ENCODE peak calls at places on chromosomes 11 and 22, in seven cellular contexts. H is transverse colon, G is HepG2, A is Peyer's patch, W is IMR-90, M is stomach, E is HCT116. C is an unnamed sample. For H3K4me1, the result is how much of the 10 kb centered on the place peaks cover.

GRCh38 chr22:45335021-45335818 is 25.5 kb downstream of the FAM118A start:
- DNase-seq in H (no peak), E (no peak), A (no peak), M (no peak), G (no peak), W (no peak), C (no peak)

GRCh38 chr11:129331217-129331616 is 44.4 kb upstream of the BARX2 start:
- DNase-seq in A (peak), W (peak), M (peak), H (peak), E (no peak), G (peak), C (no peak)

GRCh38 chr22:48055185-48055584 is 1292.7 kb downstream of the TBC1D22A start:
- DNase-seq in M (no peak), A (no peak), G (no peak), W (no peak), H (no peak), E (no peak), C (no peak)

GRCh38 chr11:15889972-15890371 is 466.4 kb downstream of the SOX6 start:
- DNase-seq in E (no peak), H (no peak), M (no peak), W (peak), A (no peak), G (no peak), C (no peak)

GRCh38 chr22:48534395-48534958 is 1293.2 kb downstream of the BRD1 start:
- DNase-seq in W (no peak), E (no peak), M (no peak), H (no peak), G (no peak), A (no peak), C (no peak)

GRCh38 chr22:30274061-30274812 is 7.6 kb upstream of the OSM start:
- DNase-seq in M (no peak), W (no peak), H (no peak), A (no peak), G (no peak), E (no peak), C (no peak)

GRCh38 chr11:94734563-94735275 is 33.4 kb upstream of the AMOTL1 start:
- DNase-seq in M (no peak), H (no peak), G (no peak), E (peak), A (no peak), W (no peak), C (no peak)

GRCh38 chr22:18121436-18122253 is 11.0 kb downstream of the TUBA8 start:
- DNase-seq in G (peak), W (no peak), M (no peak), E (no peak), A (no peak), H (no peak), C (no peak)

GRCh38 chr22:36913431-36914382 is at the start of gene CSF2RB:
- DNase-seq in A (no peak), E (no peak), W (no peak), M (peak), H (peak), G (no peak), C (no peak)

GRCh38 chr22:42353883-42354727 is 78.1 kb downstream of the NFAM1 start:
- DNase-seq in W (peak), H (no peak), G (no peak), A (no peak), E (no peak), M (no peak), C (no peak)

GRCh38 chr11:100190395-100190794 is 496.7 kb upstream of the ARHGAP42 start:
- DNase-seq in E (no peak), W (no peak), G (no peak), H (no peak), A (no peak), M (no peak), C (no peak)

GRCh38 chr11:2204361-2205213 is 33.0 kb upstream of the TH start:
- DNase-seq in G (peak), E (no peak), H (peak), A (peak), M (no peak), W (no peak), C (peak)

GRCh38 chr11:98965775-98966174 is 55.0 kb upstream of the CNTN5 start:
- DNase-seq in A (no peak), H (no peak), G (no peak), E (no peak), M (no peak), W (no peak), C (no peak)

GRCh38 chr11:92948116-92948515 is 21.3 kb upstream of the MTNR1B start:
- DNase-seq in G (peak), M (peak), H (peak), W (no peak), A (no peak), E (no peak), C (no peak)

GRCh38 chr11:123630126-123630531 is 24.3 kb downstream of the SCN3B start:
- DNase-seq in G (no peak), H (no peak), W (no peak), A (no peak), E (no peak), M (no peak), C (no peak)

GRCh38 chr22:41687901-41688364 is 734 bp downstream of the SNU13 start:
- DNase-seq in G (no peak), A (peak), E (no peak), M (no peak), H (peak), W (peak), C (no peak)

GRCh38 chr11:68872216-68873003 is 30.7 kb upstream of the CPT1A start:
- DNase-seq in M (no peak), W (peak), E (no peak), G (no peak), A (no peak), H (no peak), C (no peak)

GRCh38 chr22:29478326-29479276 is 1.4 kb upstream of the NEFH start:
- DNase-seq in H (no peak), W (no peak), G (no peak), A (no peak), M (no peak), E (no peak), C (peak)

GRCh38 chr22:44891293-44891747 is 118.5 kb downstream of the PHF21B start:
- DNase-seq in M (no peak), W (no peak), A (peak), H (no peak), E (no peak), G (no peak), C (no peak)

GRCh38 chr11:1401001-1401445 is 11.3 kb downstream of the BRSK2 start:
- DNase-seq in A (no peak), E (no peak), G (no peak), M (no peak), H (no peak), W (no peak), C (no peak)

GRCh38 chr11:125457814-125458343 is 38.2 kb downstream of the FEZ1 start:
- DNase-seq in M (no peak), G (peak), E (no peak), H (peak), W (peak), A (no peak), C (no peak)

DNA sequence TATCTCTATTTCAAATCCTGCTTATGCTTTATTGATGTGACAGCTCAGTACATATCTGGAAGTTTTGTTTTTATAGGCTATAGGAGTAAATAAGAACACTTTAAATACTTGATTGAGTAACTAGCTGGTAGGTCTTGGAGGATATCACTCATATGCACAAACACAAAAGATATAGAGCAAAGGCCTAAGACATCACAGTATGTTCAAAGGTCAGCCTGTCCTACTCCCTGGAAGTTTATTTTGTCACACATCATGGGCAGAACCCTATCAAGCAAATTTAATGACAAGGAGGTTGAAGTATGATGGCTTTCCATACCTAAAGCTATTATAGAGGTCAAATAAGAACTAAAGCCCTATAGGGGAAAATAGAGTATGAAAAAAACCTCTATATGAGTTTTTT is 70.0 kb upstream of the MS4A8 start:
- DNase-seq in E (no peak), A (no peak), M (no peak), W (no peak), G (no peak), H (no peak), C (no peak)
- TF ChIP-seq CTCF in E (no peak), A (no peak), M (no peak), W (no peak), G (no peak), H (no peak), C (no peak)

DNA sequence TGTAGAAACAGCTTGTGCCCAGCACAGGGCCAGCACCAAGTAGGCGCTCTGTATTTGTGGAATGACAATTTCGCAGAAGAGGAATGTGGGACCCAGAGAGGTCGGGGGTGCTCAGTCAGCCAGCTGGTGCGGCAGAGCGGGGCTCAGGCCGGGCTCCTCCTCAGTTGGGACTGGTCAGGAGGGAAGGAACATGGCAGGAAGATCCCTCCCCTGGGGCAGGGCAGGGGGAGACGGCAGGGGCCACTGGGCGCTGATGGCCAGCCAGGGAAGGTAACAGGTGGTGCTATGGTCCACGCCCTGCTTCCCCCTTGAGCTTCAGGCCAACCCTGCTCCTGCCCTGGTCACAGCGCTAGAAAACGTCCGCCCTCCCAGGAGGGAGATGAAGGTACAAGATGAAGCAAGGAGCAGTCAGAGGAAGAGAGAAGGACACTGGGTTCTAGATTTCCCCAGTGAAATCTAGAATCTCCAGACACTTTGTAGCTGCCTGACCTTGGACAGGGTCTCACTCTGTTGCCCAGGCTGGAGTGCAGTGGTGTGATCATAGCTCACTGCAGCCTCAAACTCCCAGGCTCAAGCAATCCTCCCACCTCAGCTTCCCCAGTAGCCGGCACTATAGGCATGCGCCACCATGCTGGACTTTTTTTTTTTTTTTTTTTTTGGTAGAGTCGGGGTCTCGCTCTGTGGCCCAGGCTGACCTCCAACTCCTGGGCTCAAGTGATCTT is 13.5 kb upstream of the SPI1 start:
- DNase-seq in A (no peak), M (no peak), G (no peak), E (no peak), H (no peak), W (no peak), C (no peak)
- TF ChIP-seq POLR2A in A (no peak), M (no peak), G (no peak), E (no peak), H (no peak), W (no peak), C (no peak)

GRCh38 chr11:67355794-67356550 is 2.6 kb upstream of the POLD4 start:
- DNase-seq in W (no peak), E (no peak), M (no peak), H (peak), G (no peak), A (no peak), C (peak)

GRCh38 chr11:67356551-67356866 is 3.2 kb upstream of the POLD4 start:
- DNase-seq in W (no peak), G (no peak), A (no peak), H (no peak), E (no peak), M (no peak), C (no peak)

GRCh38 chr11:67357831-67358555 is 4.6 kb upstream of the POLD4 start:
- DNase-seq in A (no peak), W (peak), G (no peak), E (no peak), M (no peak), H (no peak), C (no peak)

GRCh38 chr11:67355023-67355793 is 1.9 kb upstream of the POLD4 start:
- DNase-seq in H (no peak), M (no peak), G (no peak), W (no peak), A (no peak), E (no peak), C (peak)

GRCh38 chr11:67356867-67357561 is 3.7 kb upstream of the POLD4 start:
- DNase-seq in G (peak), E (no peak), A (peak), H (peak), M (peak), W (peak), C (peak)
- H3K4me1 ChIP-seq in G (under half), E (under half), A (under half), H (under half), M (half or more), W (under half), C (under half)

DNA sequence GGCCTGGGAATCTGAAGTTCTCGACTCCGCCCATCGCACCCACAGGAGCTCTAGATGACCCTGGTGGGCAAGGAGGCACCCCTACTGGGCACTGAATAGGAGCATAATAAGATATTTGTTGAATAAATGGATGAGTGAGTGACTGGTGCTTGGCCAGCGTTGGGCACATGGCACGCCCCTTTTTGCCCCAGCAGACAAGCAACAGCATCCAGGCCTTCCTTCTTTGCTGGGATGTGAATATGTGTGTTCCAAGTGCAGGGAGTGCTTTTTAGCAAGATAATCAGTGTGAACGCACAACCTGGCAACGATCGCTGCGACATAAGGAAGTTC is 450 bp upstream of the CELF1 start:
- DNase-seq in A (no peak), G (no peak), M (peak), W (no peak), E (no peak), H (no peak), C (no peak)
- TF ChIP-seq CTCF in A (no peak), G (no peak), M (no peak), W (no peak), E (no peak), H (no peak), C (no peak)

DNA sequence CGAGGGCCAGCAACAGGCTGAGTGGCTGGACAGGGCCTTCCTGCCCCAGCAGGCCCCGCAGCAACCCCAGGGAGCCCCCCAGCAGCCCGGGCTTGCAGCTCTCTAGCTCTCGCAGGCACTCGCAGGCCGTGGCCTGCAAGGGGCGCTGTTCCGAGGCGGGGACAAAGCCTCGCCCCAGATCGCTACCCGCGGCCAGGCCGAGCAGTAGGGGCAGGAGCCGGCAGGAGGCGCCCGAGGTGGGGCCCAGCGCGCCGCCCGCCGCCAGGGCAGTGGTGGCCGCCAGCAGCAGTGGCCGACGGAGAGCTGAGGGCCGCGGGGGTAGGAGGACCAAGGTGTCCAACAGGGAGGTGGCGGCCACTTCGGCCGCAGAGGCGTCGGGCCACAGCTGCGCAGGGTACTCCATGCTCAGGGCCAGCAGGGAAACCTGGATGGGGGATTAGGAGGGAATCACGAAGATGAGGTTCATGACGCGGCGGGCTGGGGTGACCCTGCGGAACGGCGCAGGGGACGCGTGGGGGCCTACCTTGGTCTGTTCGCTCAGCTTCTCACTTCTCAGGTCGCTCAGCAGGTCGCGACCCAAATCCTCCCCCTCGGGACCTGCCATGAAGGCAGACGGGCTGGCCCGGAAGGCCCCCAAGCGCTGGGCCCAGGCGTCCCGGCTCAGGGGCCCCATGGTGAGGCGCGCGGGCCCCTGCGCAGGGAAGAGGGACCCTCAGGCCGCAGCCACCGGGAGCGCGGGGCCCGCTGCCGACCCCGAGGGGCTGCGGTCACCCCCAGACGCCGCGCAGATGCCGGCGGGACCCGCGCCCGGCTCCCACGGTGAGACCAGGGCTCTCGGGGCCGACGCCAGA is 632 bp downstream of the AP5B1 start:
- DNase-seq in M (peak), W (peak), H (peak), E (peak), G (peak), A (peak), C (peak)
- TF ChIP-seq POLR2A in M (no peak), W (no peak), H (peak), E (no peak), G (no peak), A (peak), C (no peak)

DNA sequence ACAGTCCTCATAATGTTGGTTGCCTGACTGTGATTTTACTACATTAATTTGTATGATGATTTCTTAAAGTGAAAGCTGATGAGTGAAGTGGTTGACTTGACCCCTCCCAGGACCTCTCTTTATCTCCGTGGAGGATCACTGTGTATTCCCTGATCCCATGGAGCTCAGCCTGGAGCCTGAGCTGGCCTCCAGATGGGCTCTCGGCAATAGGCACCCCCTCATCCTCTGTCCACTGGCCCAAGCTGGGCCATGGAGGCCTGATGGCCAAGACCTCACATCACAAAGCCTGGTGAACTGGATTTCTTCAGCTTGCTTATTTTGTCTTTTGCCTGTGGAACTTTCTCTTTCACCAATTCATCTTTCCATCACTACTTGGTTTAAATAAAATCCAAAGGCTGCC is 75.2 kb downstream of the WNT11 start:
- DNase-seq in A (no peak), H (no peak), G (no peak), M (no peak), W (no peak), E (no peak), C (no peak)
- H3K4me1 ChIP-seq in A (under half), H (under half), G (under half), M (under half), W (under half), E (under half), C (under half)

GRCh38 chr11:44993971-44994705 is 43.5 kb upstream of the TP53I11 start:
- DNase-seq in M (no peak), E (no peak), H (no peak), G (no peak), W (no peak), A (no peak), C (no peak)

GRCh38 chr11:44992774-44993173 is 42.1 kb upstream of the TP53I11 start:
- DNase-seq in G (no peak), H (no peak), M (no peak), A (no peak), E (no peak), W (no peak), C (no peak)

GRCh38 chr11:44992181-44992582 is 41.5 kb upstream of the TP53I11 start:
- DNase-seq in A (no peak), H (no peak), E (no peak), W (no peak), M (peak), G (no peak), C (no peak)

GRCh38 chr11:44997566-44997965 is 46.9 kb upstream of the TP53I11 start:
- DNase-seq in M (no peak), H (no peak), A (no peak), E (no peak), G (no peak), W (no peak), C (no peak)

GRCh38 chr11:44994753-44995152 is 44.1 kb upstream of the TP53I11 start:
- DNase-seq in E (no peak), W (no peak), H (no peak), M (no peak), A (no peak), G (no peak), C (no peak)
- TF ChIP-seq CTCF in E (no peak), W (no peak), H (no peak), M (no peak), A (no peak), G (peak), C (no peak)